ENCODE peak calls at places on chromosome 1, in five cellular contexts. S is activated naive CD4-positive, alpha-beta T cell; Q is stimulated activated CD8-positive, alpha-beta memory T cell treated with anti-CD3 and anti-CD28 coated beads, Interleukin-2, amount 100 ng/mL, for 1 hour; O is choroid plexus epithelial cell; M is NCI-H1417. L is an unnamed sample.

GRCh38 chr1:1906185-1907097 is 8.6 kb upstream of the CALML6 start:
- DNase-seq in S (no peak), Q (peak; percentile 29), O (peak; percentile 83), M (peak; percentile 55), L (no peak)

GRCh38 chr1:183245366-183245765 is 59.3 kb downstream of the LAMC2 start:
- DNase-seq in S (no peak), Q (no peak), O (no peak), M (no peak), L (no peak)

GRCh38 chr1:89198500-89199072 is at the start of gene GBP4:
- DNase-seq in S (peak; percentile 14), Q (peak; percentile 4), O (peak; percentile 73), M (no peak), L (no peak)

GRCh38 chr1:210800301-210800700 is 333.6 kb downstream of the KCNH1 start:
- DNase-seq in S (no peak), Q (no peak), O (no peak), M (no peak), L (no peak)

GRCh38 chr1:184497962-184498723 is 111.3 kb downstream of the C1orf21 start:
- DNase-seq in S (no peak), Q (no peak), O (no peak), M (no peak), L (no peak)

GRCh38 chr1:205843031-205843859 is 6.7 kb downstream of the PM20D1 start:
- DNase-seq in S (no peak), Q (no peak), O (no peak), M (no peak), L (no peak)

GRCh38 chr1:54577612-54578011 is 29.6 kb downstream of the ACOT11 start:
- DNase-seq in S (no peak), Q (no peak), O (peak; percentile 90), M (no peak), L (no peak)

GRCh38 chr1:212514782-212515181 is 82.1 kb downstream of the NENF start:
- DNase-seq in S (no peak), Q (no peak), O (no peak), M (no peak), L (no peak)

GRCh38 chr1:202252271-202252670 is 58.7 kb downstream of the LGR6 start:
- DNase-seq in S (no peak), Q (no peak), O (no peak), M (no peak), L (no peak)

GRCh38 chr1:201298381-201299367 is 15.4 kb downstream of the PKP1 start:
- DNase-seq in S (no peak), Q (no peak), O (no peak), M (no peak), L (no peak)

GRCh38 chr1:151968058-151968457 is 25.6 kb downstream of the S100A10 start:
- DNase-seq in S (no peak), Q (no peak), O (peak; percentile 75), M (peak; percentile 17), L (no peak)

GRCh38 chr1:48870596-48870995 is 93.9 kb upstream of the BEND5 start:
- DNase-seq in S (no peak), Q (no peak), O (peak; percentile 56), M (peak; percentile 7), L (no peak)

GRCh38 chr1:179599623-179600249 is 8.1 kb downstream of the TDRD5 start:
- DNase-seq in S (no peak), Q (no peak), O (peak; percentile 47), M (peak; percentile 25), L (no peak)

GRCh38 chr1:15684042-15684461 is at the start of gene PLEKHM2:
- DNase-seq in S (no peak), Q (no peak), O (peak; percentile 45), M (peak; percentile 54), L (no peak)

GRCh38 chr1:91406773-91407389 is 2.2 kb upstream of the HFM1 start:
- DNase-seq in S (no peak), Q (no peak), O (peak; percentile 33), M (no peak), L (no peak)

GRCh38 chr1:101164776-101165175 is 72.0 kb upstream of the S1PR1 start:
- DNase-seq in S (no peak), Q (no peak), O (no peak), M (no peak), L (no peak)

GRCh38 chr1:100187912-100188311 is 9.9 kb upstream of the LRRC39 start:
- DNase-seq in S (no peak), Q (no peak), O (peak; percentile 78), M (no peak), L (no peak)